ENCODE peak calls at places on chromosomes 6 and 20, in five cellular contexts. One of them, this sample, is unnamed.

GRCh38 chr20:48898210-48898609 is 23.3 kb upstream of the ARFGEF2 start:
- DNase-seq in naive thymus-derived CD4-positive, alpha-beta T cell: no peak
- DNase-seq in fibroblast of lung: no peak
- DNase-seq in keratinocyte: no peak
- DNase-seq in heart left ventricle: no peak
- DNase-seq in this sample: no peak

GRCh38 chr20:63807654-63808053 is 23.4 kb downstream of the ZBTB46 start:
- DNase-seq in naive thymus-derived CD4-positive, alpha-beta T cell: no peak
- DNase-seq in fibroblast of lung: no peak
- DNase-seq in keratinocyte: no peak
- DNase-seq in heart left ventricle: no peak
- DNase-seq in this sample: no peak

GRCh38 chr6:44172759-44173500 is 14.3 kb downstream of the CAPN11 start:
- DNase-seq in naive thymus-derived CD4-positive, alpha-beta T cell: peak
- DNase-seq in fibroblast of lung: peak
- DNase-seq in keratinocyte: no peak
- DNase-seq in heart left ventricle: peak
- DNase-seq in this sample: peak

GRCh38 chr20:36950432-36951197 is 893 bp downstream of the SAMHD1 start:
- DNase-seq in naive thymus-derived CD4-positive, alpha-beta T cell: peak
- DNase-seq in fibroblast of lung: peak
- DNase-seq in keratinocyte: no peak
- DNase-seq in heart left ventricle: no peak
- DNase-seq in this sample: no peak

GRCh38 chr6:1554881-1555569 is 54.7 kb upstream of the FOXC1 start:
- DNase-seq in naive thymus-derived CD4-positive, alpha-beta T cell: peak
- DNase-seq in fibroblast of lung: peak
- DNase-seq in keratinocyte: no peak
- DNase-seq in heart left ventricle: peak
- DNase-seq in this sample: peak

GRCh38 chr20:44467289-44467883 is 8.3 kb upstream of the TTPAL start:
- DNase-seq in naive thymus-derived CD4-positive, alpha-beta T cell: no peak
- DNase-seq in fibroblast of lung: peak
- DNase-seq in keratinocyte: no peak
- DNase-seq in heart left ventricle: no peak
- DNase-seq in this sample: no peak

GRCh38 chr6:134590449-134590848 is 272.5 kb upstream of the SGK1 start:
- DNase-seq in naive thymus-derived CD4-positive, alpha-beta T cell: no peak
- DNase-seq in fibroblast of lung: peak
- DNase-seq in keratinocyte: peak
- DNase-seq in heart left ventricle: no peak
- DNase-seq in this sample: no peak

GRCh38 chr6:132675749-132676148 is 16.8 kb upstream of the TAAR1 start:
- DNase-seq in naive thymus-derived CD4-positive, alpha-beta T cell: no peak
- DNase-seq in fibroblast of lung: no peak
- DNase-seq in keratinocyte: no peak
- DNase-seq in heart left ventricle: no peak
- DNase-seq in this sample: no peak

GRCh38 chr20:6530916-6531315 is 236.6 kb upstream of the BMP2 start:
- DNase-seq in naive thymus-derived CD4-positive, alpha-beta T cell: no peak
- DNase-seq in fibroblast of lung: no peak
- DNase-seq in keratinocyte: no peak
- DNase-seq in heart left ventricle: no peak
- DNase-seq in this sample: no peak

GRCh38 chr20:62364911-62365736 is 2.0 kb downstream of the LAMA5 start:
- DNase-seq in naive thymus-derived CD4-positive, alpha-beta T cell: no peak
- DNase-seq in fibroblast of lung: no peak
- DNase-seq in keratinocyte: no peak
- DNase-seq in heart left ventricle: peak
- DNase-seq in this sample: peak

GRCh38 chr20:59138114-59138602 is 25.5 kb upstream of the ZNF831 start:
- DNase-seq in naive thymus-derived CD4-positive, alpha-beta T cell: no peak
- DNase-seq in fibroblast of lung: no peak
- DNase-seq in keratinocyte: no peak
- DNase-seq in heart left ventricle: no peak
- DNase-seq in this sample: no peak

GRCh38 chr6:40738551-40738950 is 151.4 kb upstream of the LRFN2 start:
- DNase-seq in naive thymus-derived CD4-positive, alpha-beta T cell: no peak
- DNase-seq in fibroblast of lung: no peak
- DNase-seq in keratinocyte: no peak
- DNase-seq in heart left ventricle: no peak
- DNase-seq in this sample: no peak

GRCh38 chr20:25399038-25399430 is 8.4 kb upstream of the ABHD12 start:
- DNase-seq in naive thymus-derived CD4-positive, alpha-beta T cell: peak
- DNase-seq in fibroblast of lung: peak
- DNase-seq in keratinocyte: no peak
- DNase-seq in heart left ventricle: no peak
- DNase-seq in this sample: no peak

GRCh38 chr6:139927236-139927635 is 552.8 kb upstream of the CITED2 start:
- DNase-seq in naive thymus-derived CD4-positive, alpha-beta T cell: no peak
- DNase-seq in fibroblast of lung: peak
- DNase-seq in keratinocyte: no peak
- DNase-seq in heart left ventricle: no peak
- DNase-seq in this sample: no peak

DNA sequence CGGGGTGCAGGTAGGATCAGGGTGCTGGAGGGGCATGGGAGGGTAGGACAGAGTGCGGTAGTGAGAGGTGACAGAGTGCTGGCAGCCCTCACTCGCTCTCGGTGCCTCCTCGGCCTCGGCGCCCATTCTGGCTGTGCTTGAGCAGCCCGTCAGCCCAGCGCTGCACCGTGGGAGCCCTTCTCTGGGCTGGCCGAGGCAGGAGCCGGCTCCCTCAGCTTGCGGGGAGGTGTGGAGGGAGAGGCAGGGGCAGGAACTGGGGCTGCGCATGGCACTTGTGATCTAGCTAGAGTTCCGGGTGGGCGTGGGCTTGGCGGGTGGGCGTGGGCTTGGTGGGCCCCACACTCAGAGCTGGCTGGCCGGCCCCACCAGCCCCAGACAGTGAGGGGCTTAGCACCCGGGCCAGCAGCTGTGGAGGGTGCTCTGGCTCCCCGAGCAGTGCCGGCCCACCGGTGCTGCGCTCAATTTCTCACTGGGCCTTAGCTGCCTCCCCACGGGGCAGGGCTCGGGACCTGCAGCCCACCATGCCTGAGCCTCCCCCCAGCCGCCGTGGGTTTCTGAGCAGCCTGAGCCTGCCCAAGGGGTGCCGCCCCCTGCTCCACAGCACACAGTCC is 112.8 kb upstream of the DUSP22 start:
- DNase-seq in naive thymus-derived CD4-positive, alpha-beta T cell: no peak
- DNase-seq in fibroblast of lung: no peak
- DNase-seq in keratinocyte: no peak
- DNase-seq in heart left ventricle: no peak
- DNase-seq in this sample: no peak
- H3K4me3 ChIP-seq in naive thymus-derived CD4-positive, alpha-beta T cell: no peak
- H3K4me3 ChIP-seq in fibroblast of lung: no peak
- H3K4me3 ChIP-seq in keratinocyte: no peak
- H3K4me3 ChIP-seq in heart left ventricle: no peak
- H3K4me3 ChIP-seq in this sample: no peak

DNA sequence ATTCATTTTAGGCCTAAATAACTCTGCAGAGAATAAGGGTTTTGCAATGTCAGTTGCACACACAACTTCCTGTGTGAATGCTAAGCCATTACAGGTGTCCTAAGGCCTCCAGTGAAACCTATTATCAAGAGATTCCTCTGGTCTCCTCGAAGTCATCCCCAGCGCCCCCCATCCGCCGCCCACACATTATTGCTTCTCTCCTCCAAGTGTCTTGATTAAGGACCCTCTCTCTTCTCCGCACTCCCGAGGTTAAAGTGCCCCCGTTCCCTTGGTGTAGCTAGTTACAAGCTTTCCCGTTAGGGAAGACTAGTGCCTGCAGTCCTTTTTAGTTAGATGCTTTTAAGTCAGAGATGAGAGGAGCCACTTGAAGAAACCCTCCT is 1.2 kb downstream of the HIVEP2 start:
- DNase-seq in naive thymus-derived CD4-positive, alpha-beta T cell: peak
- DNase-seq in fibroblast of lung: peak
- DNase-seq in keratinocyte: no peak
- DNase-seq in heart left ventricle: no peak
- DNase-seq in this sample: no peak
- H3K4me3 ChIP-seq in naive thymus-derived CD4-positive, alpha-beta T cell: peak
- H3K4me3 ChIP-seq in fibroblast of lung: peak
- H3K4me3 ChIP-seq in keratinocyte: peak
- H3K4me3 ChIP-seq in heart left ventricle: peak
- H3K4me3 ChIP-seq in this sample: peak

DNA sequence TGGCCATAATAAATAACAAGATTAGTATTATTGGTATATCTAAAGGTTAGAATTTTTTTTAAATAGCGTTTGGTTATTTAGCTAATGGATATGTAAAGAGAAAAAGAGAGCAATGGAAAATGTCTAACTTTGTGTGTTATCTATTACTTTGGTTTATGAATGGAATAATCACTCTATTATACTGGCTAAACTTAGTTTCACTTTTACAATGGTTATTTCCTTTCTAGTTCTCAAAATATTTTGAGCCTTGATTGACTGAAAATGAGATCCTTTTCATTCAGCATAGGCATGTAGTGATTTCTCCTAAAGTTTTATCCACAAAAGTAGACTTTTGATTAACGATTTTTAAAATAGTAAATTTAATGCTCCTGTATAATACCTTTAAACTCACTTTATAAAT is 51.6 kb upstream of the MLIP start:
- DNase-seq in naive thymus-derived CD4-positive, alpha-beta T cell: no peak
- DNase-seq in fibroblast of lung: no peak
- DNase-seq in keratinocyte: no peak
- DNase-seq in heart left ventricle: no peak
- DNase-seq in this sample: no peak
- H3K4me3 ChIP-seq in naive thymus-derived CD4-positive, alpha-beta T cell: no peak
- H3K4me3 ChIP-seq in fibroblast of lung: peak
- H3K4me3 ChIP-seq in keratinocyte: peak
- H3K4me3 ChIP-seq in heart left ventricle: no peak
- H3K4me3 ChIP-seq in this sample: no peak

GRCh38 chr6:42313941-42314570 is 96.4 kb upstream of the MRPS10 start:
- DNase-seq in naive thymus-derived CD4-positive, alpha-beta T cell: no peak
- DNase-seq in fibroblast of lung: peak
- DNase-seq in keratinocyte: no peak
- DNase-seq in heart left ventricle: peak
- DNase-seq in this sample: no peak
- H3K4me3 ChIP-seq in naive thymus-derived CD4-positive, alpha-beta T cell: no peak
- H3K4me3 ChIP-seq in fibroblast of lung: no peak
- H3K4me3 ChIP-seq in keratinocyte: no peak
- H3K4me3 ChIP-seq in heart left ventricle: no peak
- H3K4me3 ChIP-seq in this sample: no peak

GRCh38 chr20:35092524-35093244 is at the start of gene TRPC4AP:
- DNase-seq in naive thymus-derived CD4-positive, alpha-beta T cell: peak
- DNase-seq in fibroblast of lung: peak
- DNase-seq in keratinocyte: no peak
- DNase-seq in heart left ventricle: peak
- DNase-seq in this sample: peak
- H3K4me3 ChIP-seq in naive thymus-derived CD4-positive, alpha-beta T cell: peak
- H3K4me3 ChIP-seq in fibroblast of lung: peak
- H3K4me3 ChIP-seq in keratinocyte: peak
- H3K4me3 ChIP-seq in heart left ventricle: peak
- H3K4me3 ChIP-seq in this sample: peak

DNA sequence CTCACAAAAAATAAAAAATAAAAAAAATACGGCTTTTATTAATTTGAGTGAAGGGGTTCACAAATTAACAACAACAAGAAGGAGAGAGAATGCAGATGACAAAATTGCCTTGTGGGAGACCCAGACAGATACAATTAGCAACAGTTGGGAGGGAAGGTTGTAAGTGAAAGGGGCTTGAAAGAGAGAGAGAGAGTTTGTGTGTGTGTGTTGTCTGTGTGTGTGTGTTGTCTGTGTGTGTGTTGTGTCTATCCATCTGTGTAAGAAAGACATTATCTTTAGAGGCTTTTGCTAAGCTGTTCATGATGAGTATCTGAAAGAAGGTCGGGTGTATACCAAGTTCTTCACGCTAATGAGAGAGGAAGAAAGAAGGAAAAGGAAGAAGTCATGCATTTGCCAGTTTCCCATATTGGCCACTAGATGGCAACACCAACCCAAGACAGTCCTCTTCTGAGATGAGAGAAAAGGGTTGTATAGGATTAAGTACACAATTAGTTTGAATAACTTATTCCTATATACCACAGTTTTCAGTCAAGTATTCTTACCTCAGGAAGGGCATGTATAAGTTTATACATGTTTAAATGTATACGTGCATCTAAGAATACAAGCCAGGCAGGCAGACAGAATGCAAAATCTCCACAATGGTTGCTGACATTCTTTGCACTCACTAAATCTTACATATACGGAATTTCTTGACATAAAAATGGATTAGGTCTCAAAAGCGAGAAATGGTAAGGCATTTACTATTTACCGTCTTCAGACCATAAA is 63.7 kb upstream of the CD2AP start:
- DNase-seq in naive thymus-derived CD4-positive, alpha-beta T cell: peak
- DNase-seq in fibroblast of lung: peak
- DNase-seq in keratinocyte: peak
- DNase-seq in heart left ventricle: no peak
- DNase-seq in this sample: no peak
- H3K4me3 ChIP-seq in naive thymus-derived CD4-positive, alpha-beta T cell: peak
- H3K4me3 ChIP-seq in fibroblast of lung: peak
- H3K4me3 ChIP-seq in keratinocyte: peak
- H3K4me3 ChIP-seq in heart left ventricle: peak
- H3K4me3 ChIP-seq in this sample: peak

GRCh38 chr20:57748601-57749130 is 38.9 kb upstream of the PMEPA1 start:
- DNase-seq in naive thymus-derived CD4-positive, alpha-beta T cell: peak
- DNase-seq in fibroblast of lung: peak
- DNase-seq in keratinocyte: peak
- DNase-seq in heart left ventricle: peak
- DNase-seq in this sample: peak
- H3K4me3 ChIP-seq in naive thymus-derived CD4-positive, alpha-beta T cell: peak
- H3K4me3 ChIP-seq in fibroblast of lung: no peak
- H3K4me3 ChIP-seq in keratinocyte: peak
- H3K4me3 ChIP-seq in heart left ventricle: peak
- H3K4me3 ChIP-seq in this sample: peak

GRCh38 chr6:111625099-111625416 is 19.4 kb upstream of the TRAF3IP2 start:
- DNase-seq in naive thymus-derived CD4-positive, alpha-beta T cell: no peak
- DNase-seq in fibroblast of lung: no peak
- DNase-seq in keratinocyte: no peak
- DNase-seq in heart left ventricle: no peak
- DNase-seq in this sample: no peak
- H3K4me3 ChIP-seq in naive thymus-derived CD4-positive, alpha-beta T cell: no peak
- H3K4me3 ChIP-seq in fibroblast of lung: no peak
- H3K4me3 ChIP-seq in keratinocyte: no peak
- H3K4me3 ChIP-seq in heart left ventricle: no peak
- H3K4me3 ChIP-seq in this sample: no peak

DNA sequence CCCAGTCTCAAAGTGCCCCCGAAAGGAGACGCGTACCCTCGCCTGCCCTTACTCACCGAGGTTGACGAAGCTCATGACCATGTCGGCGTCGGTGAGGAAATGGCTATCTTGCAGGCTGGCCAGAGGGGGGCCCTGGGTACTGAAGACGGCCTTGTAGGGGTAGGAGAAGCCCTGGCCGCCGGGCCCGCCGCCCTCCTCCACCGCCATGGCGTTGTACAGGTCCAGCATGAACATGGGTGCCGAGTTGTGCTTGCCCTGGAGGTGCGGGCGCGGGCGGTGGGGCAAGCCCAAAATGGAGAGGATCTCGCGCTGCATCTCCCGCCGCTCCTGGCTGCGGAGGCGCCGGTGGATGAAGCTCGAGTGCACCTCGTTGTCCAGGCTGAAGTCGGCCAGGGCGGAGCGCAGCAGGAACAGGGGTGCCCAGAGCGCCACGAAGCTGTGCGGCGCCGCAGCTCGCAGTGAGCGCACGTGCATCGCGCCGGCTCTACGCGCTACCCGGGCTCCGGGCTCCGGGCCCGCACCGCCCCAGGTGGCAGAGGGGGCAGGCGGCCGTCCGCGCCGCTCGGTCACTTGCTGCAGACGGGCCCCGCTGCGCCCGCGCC is 691 bp downstream of the BMP7 start:
- DNase-seq in naive thymus-derived CD4-positive, alpha-beta T cell: no peak
- DNase-seq in fibroblast of lung: no peak
- DNase-seq in keratinocyte: no peak
- DNase-seq in heart left ventricle: no peak
- DNase-seq in this sample: no peak
- H3K4me3 ChIP-seq in naive thymus-derived CD4-positive, alpha-beta T cell: no peak
- H3K4me3 ChIP-seq in fibroblast of lung: no peak
- H3K4me3 ChIP-seq in keratinocyte: no peak
- H3K4me3 ChIP-seq in heart left ventricle: no peak
- H3K4me3 ChIP-seq in this sample: peak